ENCODE peak calls at places on chromosomes 11 and 22, in nine cellular contexts. B is heart left ventricle, L is NB4, D is ovary, E is A549, W is uterus, Z is sigmoid colon, G is lower leg skin, F is H1. S is an unnamed sample.

GRCh38 chr22:45101828-45102227 is 61.9 kb upstream of the NUP50 start:
- DNase-seq in B (peak; percentile 60), L (peak; percentile 88), D (peak; percentile 52), E (peak; percentile 74), W (peak; percentile 31), Z (peak; percentile 78), G (peak; percentile 41), F (no peak), S (no peak)

GRCh38 chr11:60842688-60843605 is 1.0 kb downstream of the CCDC86 start:
- DNase-seq in B (no peak), L (peak; percentile 33), D (no peak), E (no peak), W (no peak), Z (no peak), G (no peak), F (no peak), S (no peak)

GRCh38 chr22:37331811-37332536 is 49.7 kb downstream of the CYTH4 start:
- DNase-seq in B (no peak), L (peak; percentile 45), D (no peak), E (peak; percentile 66), W (no peak), Z (no peak), G (no peak), F (no peak), S (no peak)

GRCh38 chr22:23215294-23216204 is 35.2 kb downstream of the BCR start:
- DNase-seq in B (no peak), L (peak; percentile 77), D (peak; percentile 55), E (no peak), W (no peak), Z (no peak), G (no peak), F (no peak), S (no peak)

GRCh38 chr22:43182118-43182517 is 4.8 kb downstream of the TTLL12 start:
- DNase-seq in B (peak; percentile 20), L (no peak), D (peak; percentile 34), E (no peak), W (no peak), Z (no peak), G (no peak), F (no peak), S (no peak)

GRCh38 chr11:59572091-59572490 is 43.5 kb downstream of the OSBP start:
- DNase-seq in B (no peak), L (no peak), D (no peak), E (no peak), W (no peak), Z (no peak), G (no peak), F (no peak), S (no peak)

GRCh38 chr11:83717551-83717950 is 431.4 kb upstream of the CCDC90B start:
- DNase-seq in B (no peak), L (peak; percentile 32), D (no peak), E (no peak), W (no peak), Z (no peak), G (no peak), F (no peak), S (no peak)

GRCh38 chr11:68414457-68415221 is 45.9 kb upstream of the PPP6R3 start:
- DNase-seq in B (no peak), L (no peak), D (no peak), E (no peak), W (no peak), Z (no peak), G (no peak), F (no peak), S (no peak)

GRCh38 chr11:40445391-40445790 is 1014.1 kb downstream of the LRRC4C start:
- DNase-seq in B (no peak), L (no peak), D (no peak), E (peak; percentile 6), W (no peak), Z (no peak), G (no peak), F (no peak), S (no peak)

GRCh38 chr11:47185305-47186075 is 744 bp downstream of the PACSIN3 start:
- DNase-seq in B (peak; percentile 90), L (peak; percentile 55), D (peak; percentile 79), E (peak; percentile 46), W (peak; percentile 67), Z (peak; percentile 88), G (no peak), F (peak; percentile 91), S (no peak)

GRCh38 chr11:95508219-95508880 is 277.3 kb upstream of the SESN3 start:
- DNase-seq in B (peak; percentile 28), L (no peak), D (no peak), E (no peak), W (no peak), Z (no peak), G (no peak), F (no peak), S (no peak)

GRCh38 chr11:60065801-60066200 is 9.3 kb downstream of the MS4A3 start:
- DNase-seq in B (no peak), L (no peak), D (no peak), E (no peak), W (no peak), Z (no peak), G (no peak), F (no peak), S (no peak)

GRCh38 chr11:69108559-69108958 is 47.2 kb upstream of the SMIM38 start:
- DNase-seq in B (peak; percentile 7), L (no peak), D (no peak), E (no peak), W (no peak), Z (no peak), G (no peak), F (no peak), S (no peak)

GRCh38 chr11:107071129-107071528 is 52.9 kb upstream of the GUCY1A2 start:
- DNase-seq in B (no peak), L (no peak), D (no peak), E (no peak), W (no peak), Z (no peak), G (no peak), F (no peak), S (no peak)

GRCh38 chr22:28992565-28993326 is 68.9 kb downstream of the C22orf31 start:
- DNase-seq in B (no peak), L (no peak), D (no peak), E (no peak), W (no peak), Z (no peak), G (no peak), F (no peak), S (no peak)

GRCh38 chr11:117020287-117020686 is 77.9 kb downstream of the SIK3 start:
- DNase-seq in B (no peak), L (no peak), D (no peak), E (no peak), W (no peak), Z (no peak), G (no peak), F (no peak), S (peak; percentile 51)

GRCh38 chr11:71451596-71452353 is 1.2 kb upstream of the NADSYN1 start:
- DNase-seq in B (no peak), L (peak; percentile 46), D (no peak), E (no peak), W (no peak), Z (peak; percentile 56), G (no peak), F (peak; percentile 38), S (no peak)
- TF ChIP-seq POLR2A in B (no peak), L (no peak), D (no peak), E (no peak), W (no peak), Z (no peak), G (no peak), F (no peak), S (no peak)

GRCh38 chr11:66438504-66439466 is at the start of gene MRPL11:
- DNase-seq in B (peak; percentile 93), L (peak; percentile 95), D (peak; percentile 91), E (peak; percentile 94), W (peak; percentile 89), Z (peak; percentile 91), G (peak; percentile 85), F (peak; percentile 84), S (peak; percentile 95)
- TF ChIP-seq POLR2A in B (peak; percentile 14), L (peak; percentile 54), D (no peak), E (peak; percentile 40), W (no peak), Z (no peak), G (no peak), F (peak; percentile 73), S (peak; percentile 82)

GRCh38 chr22:24805790-24806662 is at the start of gene SGSM1:
- DNase-seq in B (peak; percentile 91), L (peak; percentile 30), D (peak; percentile 82), E (peak; percentile 73), W (peak; percentile 54), Z (peak; percentile 87), G (peak; percentile 19), F (peak; percentile 46), S (no peak)
- TF ChIP-seq POLR2A in B (peak; percentile 76), L (no peak), D (peak; percentile 36), E (peak; percentile 38), W (no peak), Z (no peak), G (no peak), F (no peak), S (no peak)

GRCh38 chr22:50326225-50326958 is 420 bp downstream of the DENND6B start:
- DNase-seq in B (no peak), L (no peak), D (no peak), E (no peak), W (no peak), Z (no peak), G (no peak), F (no peak), S (no peak)

GRCh38 chr22:50329236-50329635 is 2.4 kb upstream of the DENND6B start:
- DNase-seq in B (peak; percentile 13), L (no peak), D (no peak), E (no peak), W (no peak), Z (no peak), G (no peak), F (no peak), S (no peak)

GRCh38 chr22:50325444-50326224 is 1.2 kb downstream of the DENND6B start:
- DNase-seq in B (no peak), L (peak; percentile 1), D (no peak), E (no peak), W (no peak), Z (no peak), G (no peak), F (no peak), S (no peak)

GRCh38 chr22:50327711-50328019 is 853 bp upstream of the DENND6B start:
- DNase-seq in B (no peak), L (no peak), D (no peak), E (no peak), W (no peak), Z (no peak), G (no peak), F (no peak), S (no peak)

DNA sequence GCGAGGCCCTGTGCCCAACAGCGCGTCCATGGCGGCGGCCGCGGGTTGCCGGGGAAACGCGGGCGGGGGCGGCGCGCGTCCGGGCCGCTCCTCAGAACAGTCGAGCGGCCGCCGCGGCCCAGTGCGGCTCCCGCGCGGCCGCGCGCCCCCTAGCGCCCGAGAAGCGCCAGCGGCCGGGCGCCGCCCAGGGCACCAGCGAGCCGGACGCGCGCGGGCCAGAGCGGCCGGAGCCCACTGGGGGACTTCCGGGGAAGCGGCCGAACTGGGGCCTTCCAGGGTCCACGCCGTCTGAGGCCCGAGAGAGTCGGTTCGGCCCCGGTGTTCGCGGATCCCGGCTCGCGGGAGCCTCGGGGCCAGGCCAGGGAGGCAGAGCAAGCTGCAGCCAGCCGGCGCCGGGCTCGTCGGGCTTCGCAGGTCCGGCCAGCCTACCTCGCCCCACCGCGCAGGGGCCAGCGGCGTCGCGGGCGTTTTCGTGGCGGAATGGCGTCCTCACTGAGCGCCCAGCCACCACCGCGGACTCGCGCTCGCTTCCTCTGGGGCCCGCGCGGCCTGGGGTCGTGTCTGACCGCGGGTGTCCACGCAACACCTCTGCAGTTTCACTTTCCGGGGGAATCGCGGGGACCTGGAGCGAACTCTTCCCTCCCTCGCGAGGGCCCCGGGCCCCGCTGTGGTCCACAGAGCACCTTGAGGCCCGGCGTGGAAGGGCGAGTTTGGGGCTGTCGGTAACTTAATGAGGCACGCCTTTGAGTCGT is at the start of gene DENND6B:
- DNase-seq in B (peak; percentile 92), L (peak; percentile 81), D (peak; percentile 90), E (peak; percentile 71), W (peak; percentile 83), Z (peak; percentile 88), G (no peak), F (no peak), S (no peak)
- TF ChIP-seq POLR2A in B (peak; percentile 56), L (peak; percentile 50), D (peak; percentile 74), E (peak; percentile 38), W (no peak), Z (no peak), G (no peak), F (no peak), S (peak; percentile 84)